ENCODE peak calls at places on chromosomes 13 and 19, in nine cellular contexts. H, C, K, F, I, Y, L, P and T are unnamed samples.

GRCh38 chr19:56732974-56733373 is 61.4 kb upstream of the ZNF835 start:
- DNase-seq in H (no peak), C (no peak), K (no peak), F (no peak), I (no peak), Y (no peak), L (no peak), P (no peak), T (no peak)

GRCh38 chr19:39172700-39173501 is 23.9 kb upstream of the NCCRP1 start:
- DNase-seq in H (no peak), C (no peak), K (no peak), F (no peak), I (no peak), Y (no peak), L (no peak), P (no peak), T (no peak)

GRCh38 chr13:60836821-60837220 is 439.8 kb downstream of the TDRD3 start:
- DNase-seq in H (no peak), C (no peak), K (no peak), F (no peak), I (no peak), Y (no peak), L (no peak), P (no peak), T (no peak)

GRCh38 chr13:33676045-33676699 is 141.8 kb upstream of the RFC3 start:
- DNase-seq in H (peak), C (no peak), K (no peak), F (no peak), I (no peak), Y (no peak), L (no peak), P (peak), T (no peak)

GRCh38 chr13:112619730-112620639 is 32.0 kb upstream of the TUBGCP3 start:
- DNase-seq in H (no peak), C (no peak), K (peak), F (no peak), I (no peak), Y (no peak), L (no peak), P (no peak), T (no peak)

GRCh38 chr13:44437356-44438233 is 64.0 kb downstream of the SERP2 start:
- DNase-seq in H (no peak), C (no peak), K (peak), F (no peak), I (no peak), Y (no peak), L (peak), P (peak), T (no peak)

GRCh38 chr13:100110269-100110668 is 21.4 kb downstream of the PCCA start:
- DNase-seq in H (no peak), C (no peak), K (no peak), F (no peak), I (no peak), Y (no peak), L (no peak), P (no peak), T (no peak)

GRCh38 chr19:33684550-33685303 is 63.0 kb downstream of the CHST8 start:
- DNase-seq in H (no peak), C (no peak), K (no peak), F (no peak), I (no peak), Y (no peak), L (no peak), P (no peak), T (no peak)

GRCh38 chr19:14940266-14940665 is 1.0 kb upstream of the OR7C2 start:
- DNase-seq in H (no peak), C (no peak), K (no peak), F (no peak), I (no peak), Y (no peak), L (no peak), P (no peak), T (no peak)

GRCh38 chr13:20173121-20173746 is 12.4 kb upstream of the GJA3 start:
- DNase-seq in H (no peak), C (no peak), K (no peak), F (no peak), I (no peak), Y (no peak), L (no peak), P (peak), T (no peak)

GRCh38 chr13:69077267-69077666 is 1030.4 kb upstream of the ATXN8OS start:
- DNase-seq in H (no peak), C (no peak), K (no peak), F (no peak), I (no peak), Y (no peak), L (no peak), P (no peak), T (no peak)

GRCh38 chr13:65638572-65639168 is 1591.5 kb downstream of the PCDH9 start:
- DNase-seq in H (no peak), C (no peak), K (peak), F (no peak), I (no peak), Y (peak), L (no peak), P (peak), T (peak)

GRCh38 chr13:44637581-44637980 is 61.5 kb upstream of the TSC22D1 start:
- DNase-seq in H (no peak), C (no peak), K (no peak), F (no peak), I (no peak), Y (no peak), L (no peak), P (no peak), T (no peak)

GRCh38 chr19:3369337-3370213 is 3.2 kb downstream of the NFIC start:
- DNase-seq in H (peak), C (no peak), K (no peak), F (no peak), I (no peak), Y (no peak), L (no peak), P (peak), T (no peak)